ENCODE peak calls at places on chromosomes 6 and 20, in seven cellular contexts. U, W, Z, P, A, G and J are unnamed samples.

GRCh38 chr6:54892831-54893230 is 46.3 kb downstream of the FAM83B start:
- DNase-seq in U (no peak), W (peak; percentile 89), Z (no peak), P (no peak), A (peak; percentile 28), G (no peak), J (no peak)

GRCh38 chr20:63622096-63622495 is 4.8 kb downstream of the GMEB2 start:
- DNase-seq in U (no peak), W (no peak), Z (no peak), P (no peak), A (no peak), G (no peak), J (no peak)

GRCh38 chr6:34546551-34547321 is 9.4 kb downstream of the SPDEF start:
- DNase-seq in U (no peak), W (no peak), Z (no peak), P (peak; percentile 94), A (no peak), G (no peak), J (peak; percentile 61)

GRCh38 chr6:28400122-28400451 is 540 bp upstream of the ZSCAN12 start:
- DNase-seq in U (no peak), W (no peak), Z (no peak), P (no peak), A (no peak), G (no peak), J (no peak)

GRCh38 chr6:130020106-130020851 is 1.9 kb downstream of the L3MBTL3 start:
- DNase-seq in U (no peak), W (no peak), Z (peak; percentile 40), P (no peak), A (peak; percentile 64), G (peak; percentile 30), J (no peak)

GRCh38 chr6:154984146-154984545 is 11.0 kb upstream of the TIAM2 start:
- DNase-seq in U (no peak), W (no peak), Z (no peak), P (no peak), A (no peak), G (no peak), J (no peak)

GRCh38 chr20:24948939-24949679 is at the start of gene CST7:
- DNase-seq in U (no peak), W (no peak), Z (no peak), P (no peak), A (no peak), G (no peak), J (no peak)

GRCh38 chr6:161836643-161837448 is 563.0 kb upstream of the AGPAT4 start:
- DNase-seq in U (no peak), W (no peak), Z (no peak), P (no peak), A (peak; percentile 11), G (no peak), J (no peak)